ENCODE peak calls at places on chromosomes 7 and 10, in eight cellular contexts. J is skeletal muscle cell; V is ascending aorta; D is amygdala; G is AG08395; X is activated effector memory CD4-positive, alpha-beta T cell treated with Interleukin-2 at 50 U/mL for 16 hours; H is AG09319; E is B cell. Q is an unnamed sample.

GRCh38 chr10:21740989-21741388 is 207.0 kb downstream of the MLLT10 start:
- DNase-seq in D (no peak), V (no peak), E (no peak), X (peak; percentile 21), G (no peak), H (no peak), J (no peak), Q (no peak)

GRCh38 chr10:28842321-28842720 is 165.0 kb downstream of the BAMBI start:
- DNase-seq in E (no peak), D (no peak), H (no peak), J (peak; percentile 49), X (no peak), V (no peak), G (peak; percentile 73), Q (peak; percentile 77)

GRCh38 chr10:117543245-117543998 is 876 bp downstream of the EMX2 start:
- DNase-seq in X (no peak), G (no peak), D (no peak), V (no peak), E (no peak), J (no peak), H (no peak), Q (no peak)

GRCh38 chr7:133602291-133602690 is 349.4 kb downstream of the EXOC4 start:
- DNase-seq in V (no peak), D (no peak), G (peak; percentile 16), X (no peak), J (peak; percentile 75), H (peak; percentile 30), E (no peak), Q (no peak)

GRCh38 chr7:74429153-74429747 is 24.5 kb upstream of the GTF2IRD1 start:
- DNase-seq in E (no peak), J (peak; percentile 67), X (no peak), H (no peak), G (peak; percentile 60), D (no peak), V (no peak), Q (no peak)

GRCh38 chr7:17946591-17946990 is 6.3 kb upstream of the SNX13 start:
- DNase-seq in E (peak; percentile 14), H (no peak), X (no peak), V (no peak), G (no peak), J (no peak), D (no peak), Q (no peak)

GRCh38 chr7:47512481-47513176 is 69.3 kb downstream of the TNS3 start:
- DNase-seq in E (no peak), G (no peak), J (no peak), V (no peak), X (no peak), D (no peak), H (no peak), Q (no peak)

GRCh38 chr10:98536551-98536950 is 89.8 kb upstream of the HPS1 start:
- DNase-seq in X (no peak), D (no peak), H (no peak), E (no peak), G (peak; percentile 29), J (no peak), V (no peak), Q (no peak)

GRCh38 chr10:74282853-74283205 is 131.8 kb downstream of the ADK start:
- DNase-seq in V (no peak), J (peak; percentile 6), X (no peak), H (no peak), D (no peak), E (no peak), G (no peak), Q (peak; percentile 2)

GRCh38 chr7:101554584-101555268 is 74.4 kb downstream of the MYL10 start:
- DNase-seq in G (no peak), V (no peak), H (no peak), X (no peak), D (no peak), E (no peak), J (no peak), Q (no peak)

GRCh38 chr10:9853405-9854010 is 1164.2 kb upstream of the CELF2 start:
- DNase-seq in V (no peak), D (no peak), J (no peak), E (no peak), X (no peak), H (no peak), G (no peak), Q (no peak)

GRCh38 chr7:138935438-138936079 is 45.6 kb downstream of the KIAA1549 start:
- DNase-seq in X (no peak), H (peak; percentile 68), D (no peak), J (peak; percentile 69), G (peak; percentile 94), V (no peak), E (no peak), Q (peak; percentile 99)

GRCh38 chr7:7857143-7857583 is 111.4 kb upstream of the GLCCI1 start:
- DNase-seq in G (no peak), H (no peak), V (no peak), E (peak; percentile 30), J (no peak), X (no peak), D (no peak), Q (no peak)

GRCh38 chr10:33265621-33266020 is 68.8 kb downstream of the NRP1 start:
- DNase-seq in G (no peak), J (no peak), D (no peak), V (no peak), X (no peak), H (no peak), E (no peak), Q (no peak)

GRCh38 chr7:150631866-150632864 is at the start of gene GIMAP6:
- DNase-seq in H (no peak), G (no peak), J (no peak), V (no peak), X (peak; percentile 35), D (no peak), E (no peak), Q (no peak)

GRCh38 chr10:132272061-132272766 is 35.5 kb downstream of the STK32C start:
- DNase-seq in G (peak; percentile 72), X (no peak), D (no peak), E (no peak), J (no peak), V (no peak), H (peak; percentile 14), Q (no peak)

GRCh38 chr7:893686-894085 is 17.3 kb downstream of the GET4 start:
- DNase-seq in X (no peak), G (no peak), D (no peak), E (no peak), V (no peak), H (no peak), J (no peak), Q (no peak)

GRCh38 chr7:132548489-132549078 is 27.7 kb downstream of the PLXNA4 start:
- DNase-seq in V (no peak), H (peak; percentile 0), D (no peak), X (no peak), J (peak; percentile 25), E (no peak), G (peak; percentile 23), Q (no peak)

GRCh38 chr7:83077328-83077727 is 85.4 kb downstream of the PCLO start:
- DNase-seq in D (no peak), J (no peak), X (no peak), H (no peak), G (no peak), E (no peak), V (no peak), Q (no peak)

GRCh38 chr7:30062587-30062986 is 34.4 kb downstream of the PLEKHA8 start:
- DNase-seq in D (no peak), G (peak; percentile 59), J (no peak), H (peak; percentile 20), E (peak; percentile 42), X (no peak), V (no peak), Q (peak; percentile 64)

GRCh38 chr10:30294506-30295280 is 54.4 kb downstream of the MTPAP start:
- DNase-seq in E (no peak), X (no peak), H (no peak), D (no peak), J (no peak), G (no peak), V (no peak), Q (no peak)

GRCh38 chr10:1187151-1187854 is 131.1 kb downstream of the WDR37 start:
- DNase-seq in D (peak; percentile 79), J (no peak), H (no peak), V (no peak), G (no peak), E (no peak), X (no peak), Q (no peak)

GRCh38 chr7:128812514-128813168 is 17.6 kb upstream of the FLNC start:
- DNase-seq in V (no peak), D (no peak), G (no peak), H (no peak), X (no peak), J (no peak), E (no peak), Q (no peak)

GRCh38 chr7:55251911-55252310 is 113.2 kb upstream of the LANCL2 start:
- DNase-seq in X (no peak), E (no peak), H (no peak), V (no peak), D (no peak), G (no peak), J (no peak), Q (no peak)

GRCh38 chr7:25427721-25428120 is 199.4 kb upstream of the NPVF start:
- DNase-seq in X (no peak), V (no peak), G (no peak), J (no peak), H (no peak), E (no peak), D (no peak), Q (no peak)

GRCh38 chr10:76868088-76868949 is 769.3 kb downstream of the KCNMA1 start:
- DNase-seq in E (no peak), J (peak; percentile 8), V (no peak), G (peak; percentile 66), X (no peak), H (peak; percentile 65), D (no peak), Q (no peak)

GRCh38 chr7:45682358-45682735 is 108.2 kb downstream of the ADCY1 start:
- DNase-seq in J (no peak), X (no peak), E (no peak), H (no peak), V (no peak), G (no peak), D (no peak), Q (no peak)

GRCh38 chr7:129308047-129308446 is 83.2 kb downstream of the AHCYL2 start:
- DNase-seq in J (no peak), G (no peak), H (no peak), E (no peak), D (peak; percentile 3), V (no peak), X (no peak), Q (no peak)

GRCh38 chr10:58948303-58948702 is 228.1 kb upstream of the PHYHIPL start:
- DNase-seq in D (no peak), V (no peak), J (no peak), G (no peak), E (no peak), X (no peak), H (no peak), Q (no peak)

GRCh38 chr7:23811540-23811939 is 101.5 kb downstream of the STK31 start:
- DNase-seq in X (no peak), J (no peak), G (no peak), V (no peak), H (no peak), D (no peak), E (no peak), Q (no peak)

Q was measured in COLO829.